ENCODE peak calls at places on chromosome 19, in four cellular contexts. K is A549, C is K562, X is GM12878. D is an unnamed sample.

GRCh38 chr19:49814010-49814409 is 918 bp upstream of the FUZ start:
- DNase-seq in K (no peak), X (no peak), C (no peak), D (no peak)

GRCh38 chr19:32896516-32897214 is 27.1 kb upstream of the SLC7A9 start:
- DNase-seq in X (no peak), K (no peak), C (no peak), D (no peak)

GRCh38 chr19:18772620-18773587 is 18.2 kb downstream of the COMP start:
- DNase-seq in C (no peak), K (no peak), X (no peak), D (no peak)

GRCh38 chr19:23116802-23117571 is at the start of gene ZNF730:
- DNase-seq in K (no peak), X (peak; percentile 13), C (peak; percentile 39), D (no peak)

GRCh38 chr19:3822683-3823344 is 36.6 kb upstream of the MATK start:
- DNase-seq in C (no peak), X (no peak), K (no peak), D (no peak)

GRCh38 chr19:49871349-49871985 is 4.1 kb upstream of the PNKP start:
- DNase-seq in X (no peak), C (no peak), K (no peak), D (no peak)

GRCh38 chr19:31015778-31016177 is 333.5 kb downstream of the TSHZ3 start:
- DNase-seq in X (no peak), C (no peak), K (no peak), D (no peak)

GRCh38 chr19:4086336-4086953 is 19.7 kb upstream of the ZBTB7A start:
- DNase-seq in X (no peak), C (no peak), K (no peak), D (no peak)

GRCh38 chr19:41392775-41393174 is 4.4 kb downstream of the EXOSC5 start:
- DNase-seq in K (no peak), X (no peak), C (no peak), D (no peak)

GRCh38 chr19:40763963-40764362 is 11.4 kb upstream of the MIA start:
- DNase-seq in C (no peak), K (no peak), X (no peak), D (no peak)

GRCh38 chr19:41843371-41843770 is 1.1 kb downstream of the LYPD4 start:
- DNase-seq in C (peak; percentile 69), X (no peak), K (no peak), D (no peak)

GRCh38 chr19:47885067-47885463 is 1.1 kb downstream of the SULT2A1 start:
- DNase-seq in K (no peak), C (no peak), X (no peak), D (peak; percentile 44)

GRCh38 chr19:5006821-5007220 is 37.9 kb downstream of the KDM4B start:
- DNase-seq in X (no peak), C (no peak), K (no peak), D (no peak)

GRCh38 chr19:38061294-38061693 is 154.3 kb downstream of the SIPA1L3 start:
- DNase-seq in X (no peak), K (peak; percentile 65), C (no peak), D (no peak)

GRCh38 chr19:46542428-46543230 is 47.0 kb upstream of the PNMA8B start:
- DNase-seq in X (no peak), K (peak; percentile 69), C (peak; percentile 75), D (peak; percentile 79)

GRCh38 chr19:42111811-42112210 is 20.4 kb downstream of the POU2F2 start:
- DNase-seq in C (no peak), K (no peak), X (no peak), D (no peak)

GRCh38 chr19:47258434-47258833 is 2.1 kb downstream of the CCDC9 start:
- DNase-seq in C (no peak), K (no peak), X (no peak), D (no peak)

GRCh38 chr19:4453232-4454179 is 4.1 kb downstream of the UBXN6 start:
- DNase-seq in C (peak; percentile 13), X (no peak), K (no peak), D (no peak)

GRCh38 chr19:6056282-6056741 is 54.0 kb downstream of the RFX2 start:
- DNase-seq in X (no peak), C (no peak), K (no peak), D (peak; percentile 56)

GRCh38 chr19:48461982-48462655 is 6.7 kb downstream of the KCNJ14 start:
- DNase-seq in C (peak; percentile 71), X (no peak), K (no peak), D (no peak)

GRCh38 chr19:15280915-15281683 is 48.9 kb upstream of the EPHX3 start:
- DNase-seq in X (no peak), K (no peak), C (peak; percentile 43), D (peak; percentile 55)

GRCh38 chr19:54424660-54425381 is 9.6 kb downstream of the TTYH1 start:
- DNase-seq in K (no peak), C (peak; percentile 3), X (no peak), D (no peak)

GRCh38 chr19:29323046-29323971 is 110.4 kb upstream of the UQCRFS1 start:
- DNase-seq in K (no peak), X (no peak), C (no peak), D (no peak)

GRCh38 chr19:46932346-46932745 is 71.5 kb downstream of the ARHGAP35 start:
- DNase-seq in X (no peak), C (no peak), K (no peak), D (no peak)

GRCh38 chr19:4432918-4433506 is 24.6 kb downstream of the UBXN6 start:
- DNase-seq in C (no peak), X (no peak), K (no peak), D (no peak)

GRCh38 chr19:4504297-4504701 is 14.0 kb downstream of the PLIN4 start:
- DNase-seq in K (no peak), X (no peak), C (no peak), D (no peak)

GRCh38 chr19:46357846-46358583 is 11.1 kb downstream of the PPP5C start:
- DNase-seq in X (no peak), C (no peak), K (no peak), D (no peak)

GRCh38 chr19:4196587-4197148 is 14.2 kb downstream of the ANKRD24 start:
- DNase-seq in K (no peak), X (no peak), C (no peak), D (no peak)

DNA sequence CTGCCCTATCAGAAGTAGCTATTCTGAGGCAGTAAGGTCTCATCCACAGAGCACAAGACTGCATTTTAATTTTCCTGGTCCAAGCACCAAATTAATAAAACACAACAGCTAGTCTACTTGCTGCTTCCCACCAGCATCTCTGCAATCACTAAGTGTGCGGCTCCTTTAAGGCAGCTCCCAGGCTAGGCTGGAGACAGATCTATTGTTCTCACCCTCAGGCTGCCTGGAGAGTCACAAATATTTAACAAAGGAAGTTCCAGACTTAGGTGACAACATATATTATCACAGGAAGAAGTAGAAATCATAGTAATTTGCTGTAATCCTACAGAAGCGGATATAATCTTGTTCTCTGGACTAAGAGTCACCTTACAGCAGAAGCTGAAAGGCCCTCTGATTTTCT is 2.2 kb upstream of the EID2 start:
- DNase-seq in C (no peak), X (no peak), K (no peak), D (no peak)
- TF ChIP-seq CHD4 in C (no peak), X (no peak), K (no peak), D (no peak)

DNA sequence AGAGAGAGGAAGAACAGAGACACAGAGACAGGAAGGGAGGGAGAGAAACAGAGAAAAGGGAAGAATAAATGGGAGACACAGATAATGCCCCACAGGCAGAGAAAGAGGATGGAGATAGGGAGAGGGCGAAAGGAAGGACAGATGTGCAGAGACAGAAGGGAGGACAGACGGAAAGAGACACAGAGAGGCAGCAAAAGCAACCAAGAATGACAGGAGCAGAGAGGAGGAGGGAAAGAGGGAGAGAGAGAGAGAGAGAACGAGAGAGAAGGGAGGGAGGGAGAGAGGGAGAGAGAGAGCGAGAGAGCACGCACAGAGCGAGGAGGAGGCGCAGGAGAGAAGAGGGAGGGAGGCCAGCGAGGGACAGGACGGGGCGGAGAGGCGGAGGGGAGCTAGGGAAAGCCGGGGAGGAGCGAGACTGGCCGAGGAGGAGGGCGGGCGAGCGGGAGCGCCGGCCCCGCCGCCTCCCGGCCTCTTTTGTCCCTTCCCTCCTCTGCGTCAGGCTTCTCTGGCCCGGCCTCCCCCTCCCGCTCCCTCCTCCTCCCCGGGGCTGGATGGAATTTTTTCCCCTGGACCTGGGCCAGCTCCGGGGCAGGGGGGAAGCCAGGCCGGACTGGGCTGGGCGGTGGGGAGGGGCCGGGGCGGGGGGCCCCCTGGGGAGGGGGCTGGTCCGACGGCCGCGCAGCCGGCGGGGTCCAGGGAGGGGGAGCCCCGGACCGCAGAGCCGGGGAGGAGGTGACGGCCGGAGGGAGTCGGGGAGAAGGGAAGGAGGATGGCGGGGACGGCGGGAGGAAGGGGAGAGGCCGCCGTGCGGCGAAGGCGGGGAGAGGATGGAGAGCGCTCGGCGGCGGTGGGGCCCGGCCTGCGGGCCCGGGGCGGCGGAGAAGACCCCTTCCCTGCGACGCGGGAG is 4.2 kb upstream of the SPACA6 start:
- DNase-seq in C (peak; percentile 79), X (no peak), K (peak; percentile 71), D (peak; percentile 61)
- TF ChIP-seq CHD4 in C (no peak), X (no peak), K (no peak), D (no peak)

GRCh38 chr19:44476559-44477408 is 23.5 kb downstream of the ZNF180 start:
- DNase-seq in C (peak; percentile 4), X (no peak), K (no peak), D (peak; percentile 16)
- TF ChIP-seq CHD4 in C (no peak), X (no peak), K (no peak), D (no peak)

GRCh38 chr19:7497292-7497691 is 8.5 kb upstream of the PEX11G start:
- DNase-seq in X (no peak), C (peak; percentile 42), K (no peak), D (no peak)
- TF ChIP-seq CHD4 in X (no peak), C (no peak), K (no peak), D (no peak)

GRCh38 chr19:55453861-55454260 is 7.6 kb downstream of the ISOC2 start:
- DNase-seq in X (no peak), K (no peak), C (no peak), D (no peak)

GRCh38 chr19:55451163-55451521 is 8.0 kb upstream of the SHISA7 start:
- DNase-seq in C (peak; percentile 44), X (no peak), K (no peak), D (no peak)

GRCh38 chr19:55452381-55453325 is 8.8 kb downstream of the ISOC2 start:
- DNase-seq in K (peak; percentile 66), X (no peak), C (peak; percentile 90), D (peak; percentile 44)

GRCh38 chr19:55449469-55449868 is 6.4 kb upstream of the SHISA7 start:
- DNase-seq in C (no peak), K (no peak), X (no peak), D (no peak)

GRCh38 chr19:55451522-55452380 is 8.7 kb upstream of the SHISA7 start:
- DNase-seq in C (peak; percentile 62), X (no peak), K (no peak), D (no peak)
- TF ChIP-seq CHD4 in C (no peak), X (no peak), K (no peak), D (no peak)

DNA sequence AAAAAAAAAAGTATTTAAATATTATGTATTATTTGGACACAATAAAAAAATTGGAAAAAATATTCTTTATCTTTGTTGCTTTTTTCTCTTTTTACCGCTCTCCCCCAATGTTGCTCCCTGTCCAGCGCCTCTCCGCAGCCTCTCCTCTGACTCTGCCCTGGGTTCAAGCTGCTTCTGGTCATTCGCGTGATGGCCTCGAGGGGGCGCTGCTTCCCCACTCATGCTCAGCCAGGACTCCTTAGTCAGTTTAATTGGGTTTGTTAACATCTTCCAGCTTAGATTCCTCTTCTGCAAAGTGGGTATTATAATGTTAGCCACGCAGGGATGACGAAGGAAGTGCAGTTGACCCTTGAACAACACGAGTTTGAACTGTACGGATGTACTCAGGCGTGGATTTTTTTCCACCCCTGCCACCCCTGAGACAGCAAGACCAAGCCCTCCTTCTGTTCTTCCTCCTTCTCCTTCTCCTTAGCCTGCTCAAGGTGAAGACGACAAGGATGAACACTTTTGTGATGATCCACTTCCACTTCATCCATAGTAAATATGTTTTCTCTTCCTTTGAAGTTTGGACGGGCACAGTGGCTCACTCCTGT is 4.8 kb upstream of the NWD1 start:
- DNase-seq in X (peak; percentile 20), K (no peak), C (peak; percentile 81), D (peak; percentile 24)
- TF ChIP-seq CHD4 in X (no peak), K (no peak), C (no peak), D (no peak)